ENCODE peak calls at places on chromosome 17, in five cellular contexts. T is choroid plexus epithelial cell; Y is CD8-positive, alpha-beta T cell; V is GM13976; L is astrocyte of the spinal cord. H is an unnamed sample.
A peak's percentile ranks its signal among the peaks of the same experiment; 100 is the strongest.

GRCh38 chr17:37813753-37814152 is 68.9 kb upstream of the HNF1B start:
- DNase-seq in T (peak; percentile 68), Y (no peak), V (no peak), L (peak; percentile 94), H (no peak)

GRCh38 chr17:39845052-39845976 is 18.8 kb downstream of the IKZF3 start:
- DNase-seq in T (no peak), Y (no peak), V (no peak), L (no peak), H (no peak)

GRCh38 chr17:60229189-60229802 is 79.5 kb downstream of the CA4 start:
- DNase-seq in T (peak; percentile 39), Y (no peak), V (no peak), L (peak; percentile 9), H (no peak)

GRCh38 chr17:63550816-63551639 is 751 bp downstream of the DCAF7 start:
- DNase-seq in T (peak; percentile 50), Y (no peak), V (peak; percentile 37), L (peak; percentile 28), H (no peak)

GRCh38 chr17:42018339-42018738 is 1.1 kb upstream of the DNAJC7 start:
- DNase-seq in T (no peak), Y (no peak), V (no peak), L (no peak), H (peak; percentile 3)

GRCh38 chr17:4140125-4140524 is 2.7 kb downstream of the ZZEF1 start:
- DNase-seq in T (no peak), Y (no peak), V (no peak), L (no peak), H (no peak)

GRCh38 chr17:82357394-82357793 is 1.7 kb upstream of the TEX19 start:
- DNase-seq in T (no peak), Y (no peak), V (no peak), L (no peak), H (no peak)

GRCh38 chr17:4980644-4981216 is 6.7 kb downstream of the CAMTA2 start:
- DNase-seq in T (peak; percentile 69), Y (no peak), V (peak; percentile 77), L (peak; percentile 52), H (peak; percentile 69)

GRCh38 chr17:10368561-10368960 is 4.2 kb downstream of the MYH13 start:
- DNase-seq in T (no peak), Y (no peak), V (no peak), L (no peak), H (no peak)

GRCh38 chr17:55549140-55549539 is 37.9 kb upstream of the SMIM36 start:
- DNase-seq in T (peak; percentile 24), Y (no peak), V (peak; percentile 30), L (no peak), H (peak; percentile 30)

GRCh38 chr17:61635913-61636432 is 45.0 kb upstream of the NACA2 start:
- DNase-seq in T (peak; percentile 81), Y (peak; percentile 30), V (peak; percentile 21), L (peak; percentile 57), H (peak; percentile 27)

GRCh38 chr17:71572343-71572742 is 548.5 kb upstream of the SOX9 start:
- DNase-seq in T (no peak), Y (no peak), V (no peak), L (no peak), H (no peak)

GRCh38 chr17:82780195-82780594 is 28.3 kb downstream of the TBCD start:
- DNase-seq in T (no peak), Y (no peak), V (no peak), L (no peak), H (no peak)

GRCh38 chr17:21495281-21495680 is 119.1 kb downstream of the KCNJ12 start:
- DNase-seq in T (no peak), Y (no peak), V (no peak), L (no peak), H (no peak)

GRCh38 chr17:73976676-73977521 is 226.6 kb upstream of the RPL38 start:
- DNase-seq in T (no peak), Y (no peak), V (no peak), L (no peak), H (no peak)

GRCh38 chr17:10198509-10199249 is at the start of gene GAS7:
- DNase-seq in T (peak; percentile 18), Y (peak; percentile 8), V (peak; percentile 83), L (no peak), H (peak; percentile 86)

GRCh38 chr17:13981881-13982280 is 87.4 kb upstream of the COX10 start:
- DNase-seq in T (peak; percentile 51), Y (no peak), V (no peak), L (no peak), H (no peak)

GRCh38 chr17:29042679-29043538 is at the start of gene PIPOX:
- DNase-seq in T (peak; percentile 80), Y (no peak), V (peak; percentile 43), L (peak; percentile 61), H (no peak)

GRCh38 chr17:2883544-2884203 is 87.4 kb downstream of the RAP1GAP2 start:
- DNase-seq in T (peak; percentile 22), Y (no peak), V (no peak), L (peak; percentile 17), H (no peak)

GRCh38 chr17:69057280-69057679 is 3.4 kb downstream of the ABCA9 start:
- DNase-seq in T (no peak), Y (no peak), V (no peak), L (no peak), H (no peak)

GRCh38 chr17:17075037-17075755 is 32.9 kb downstream of the MPRIP start:
- DNase-seq in T (peak; percentile 96), Y (no peak), V (no peak), L (peak; percentile 75), H (no peak)

GRCh38 chr17:44758414-44759095 is at the start of gene ADAM11:
- DNase-seq in T (no peak), Y (no peak), V (peak; percentile 67), L (no peak), H (no peak)

GRCh38 chr17:65593870-65594584 is 32.6 kb upstream of the AXIN2 start:
- DNase-seq in T (peak; percentile 38), Y (no peak), V (no peak), L (peak; percentile 29), H (no peak)

GRCh38 chr17:68834328-68834836 is 120.8 kb downstream of the ABCA8 start:
- DNase-seq in T (no peak), Y (no peak), V (no peak), L (no peak), H (no peak)

GRCh38 chr17:10130733-10131132 is 67.7 kb downstream of the GAS7 start:
- DNase-seq in T (no peak), Y (no peak), V (no peak), L (no peak), H (no peak)

GRCh38 chr17:69434164-69434579 is 19.7 kb downstream of the MAP2K6 start:
- DNase-seq in T (peak; percentile 64), Y (no peak), V (no peak), L (peak; percentile 32), H (no peak)

GRCh38 chr17:61981323-61981722 is 53.5 kb upstream of the INTS2 start:
- DNase-seq in T (peak; percentile 17), Y (no peak), V (no peak), L (peak; percentile 29), H (no peak)

DNA sequence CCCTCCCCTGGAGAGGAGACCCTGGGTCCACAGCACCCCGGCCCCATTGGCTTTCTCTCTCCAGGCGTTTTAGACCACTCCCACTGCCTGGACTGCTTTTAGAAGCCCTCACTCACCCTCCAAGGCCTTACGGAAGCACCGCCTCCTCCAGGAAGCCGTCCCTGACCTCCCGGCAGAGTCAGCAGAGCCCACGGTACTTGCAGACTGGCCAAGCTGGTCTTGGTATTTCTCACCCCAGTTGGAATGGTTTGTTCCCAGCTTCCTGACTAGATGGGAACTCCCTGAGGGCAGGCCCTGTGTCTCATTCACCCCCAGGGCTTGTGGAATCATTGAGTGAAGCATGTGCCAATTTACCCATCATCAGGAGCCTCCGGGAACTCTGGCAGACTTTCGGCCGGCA is 9.2 kb downstream of the SCGB1C2 start:
- DNase-seq in T (no peak), Y (no peak), V (no peak), L (no peak), H (no peak)
- TF ChIP-seq CTCF in T (no peak), Y (no peak), V (no peak), L (no peak), H (no peak)

DNA sequence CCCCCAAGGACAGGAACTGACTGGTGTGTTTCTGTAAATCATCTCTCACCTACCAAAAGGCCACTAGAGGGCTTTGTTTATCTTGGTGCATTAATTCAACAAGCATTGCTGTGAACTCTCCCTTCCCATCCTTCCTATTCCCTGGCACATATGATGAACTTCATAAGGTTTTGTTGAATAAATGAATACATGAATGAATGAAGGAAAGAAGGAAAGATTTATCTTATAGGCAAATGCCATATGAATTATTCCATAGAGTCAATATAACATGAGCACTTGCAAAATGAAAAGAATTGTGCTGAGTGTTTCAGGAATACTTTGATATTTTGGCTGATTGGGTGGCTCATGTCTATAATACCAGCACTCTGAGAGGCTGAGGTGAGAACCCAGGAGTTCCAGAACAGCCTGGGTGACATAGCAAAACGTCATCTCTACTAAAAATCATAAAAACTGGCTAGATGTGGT is 4.3 kb downstream of the SPDYE4 start:
- DNase-seq in T (peak; percentile 57), Y (no peak), V (peak; percentile 69), L (peak; percentile 7), H (peak; percentile 60)
- TF ChIP-seq CTCF in T (peak; percentile 60), Y (no peak), V (peak; percentile 29), L (peak; percentile 28), H (no peak)

DNA sequence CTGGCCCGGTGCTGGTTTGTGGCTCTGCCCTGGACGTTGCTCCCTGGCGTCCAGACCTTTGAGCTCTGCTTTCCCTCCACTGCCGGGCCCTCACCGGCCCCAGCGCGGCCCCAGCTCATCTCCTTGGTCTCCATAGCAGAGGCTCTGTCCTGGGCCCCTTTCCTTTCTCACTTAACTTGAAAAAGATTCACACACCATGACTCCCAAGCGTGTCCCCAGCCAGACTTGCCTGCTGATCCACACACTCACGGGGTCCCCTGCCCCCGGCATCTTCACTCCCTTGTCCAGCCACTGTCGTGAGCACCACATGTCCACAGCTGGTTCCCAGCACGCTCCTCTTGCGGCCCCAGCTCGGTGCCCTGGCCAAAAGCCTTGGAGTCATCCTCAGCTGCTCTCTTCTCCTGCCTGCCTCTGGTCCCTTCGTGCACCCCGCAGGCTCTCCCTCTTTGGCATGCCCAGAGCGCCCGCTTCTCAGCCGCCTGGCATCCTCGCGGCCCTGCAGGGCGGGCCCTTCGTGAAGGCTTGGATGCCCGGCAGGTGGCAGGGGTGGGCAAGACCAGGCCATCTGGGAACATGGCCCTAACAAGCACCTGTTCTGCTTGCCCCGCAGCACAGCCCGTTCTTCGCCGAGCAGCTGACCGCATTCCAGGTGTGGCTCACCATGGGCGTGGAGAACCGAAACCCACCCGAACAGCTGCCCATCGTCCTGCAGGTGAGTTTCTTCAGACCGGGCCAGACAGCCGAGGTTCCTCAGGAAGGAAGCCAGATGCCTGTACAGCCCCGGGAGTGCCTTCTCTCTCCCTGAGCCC is 145.6 kb upstream of the CHMP6 start:
- DNase-seq in T (no peak), Y (no peak), V (no peak), L (no peak), H (no peak)
- TF ChIP-seq CTCF in T (no peak), Y (no peak), V (no peak), L (no peak), H (no peak)

GRCh38 chr17:58215685-58216084 is 3.4 kb downstream of the MKS1 start:
- DNase-seq in T (no peak), Y (no peak), V (no peak), L (no peak), H (no peak)
- TF ChIP-seq CTCF in T (no peak), Y (no peak), V (no peak), L (no peak), H (no peak)

GRCh38 chr17:32444301-32445074 is at the start of gene PSMD11:
- DNase-seq in T (peak; percentile 98), Y (peak; percentile 98), V (peak; percentile 99), L (peak; percentile 97), H (peak; percentile 98)
- TF ChIP-seq CTCF in T (peak; percentile 83), Y (peak; percentile 95), V (peak; percentile 91), L (peak; percentile 88), H (peak; percentile 85)

GRCh38 chr17:79168486-79169055 is 93.9 kb downstream of the ENGASE start:
- DNase-seq in T (no peak), Y (no peak), V (no peak), L (no peak), H (no peak)
- TF ChIP-seq CTCF in T (no peak), Y (no peak), V (no peak), L (no peak), H (no peak)

H was measured in GM20000.